ENCODE peak calls at places on chromosomes 13 and 19, in six cellular contexts. Q is uterus, F is AG10803, N is kidney epithelial cell, Y is cardiac muscle cell, B is PC-9. D is an unnamed sample.

GRCh38 chr13:54162069-54162468 is 1133.5 kb downstream of the OLFM4 start:
- DNase-seq in N (no peak), B (no peak), Q (no peak), Y (no peak), F (no peak), D (no peak)

GRCh38 chr13:43894438-43894837 is 14.7 kb downstream of the LACC1 start:
- DNase-seq in Y (no peak), B (no peak), Q (no peak), N (no peak), F (no peak), D (no peak)

GRCh38 chr13:41354416-41354815 is 43.3 kb downstream of the NAA16 start:
- DNase-seq in Q (no peak), N (no peak), F (no peak), Y (no peak), B (no peak), D (no peak)

GRCh38 chr13:105960326-105960725 is 575.1 kb downstream of the EFNB2 start:
- DNase-seq in Q (no peak), F (no peak), B (no peak), Y (no peak), N (no peak), D (no peak)

GRCh38 chr13:75963318-75963717 is 327.2 kb downstream of the LMO7 start:
- DNase-seq in Y (peak), Q (no peak), F (peak), B (no peak), N (no peak), D (no peak)

GRCh38 chr19:33675501-33676124 is 53.9 kb downstream of the CHST8 start:
- DNase-seq in Q (no peak), N (no peak), F (no peak), B (no peak), Y (no peak), D (no peak)

GRCh38 chr13:29901714-29902631 is 51.6 kb upstream of the UBL3 start:
- DNase-seq in F (peak), N (peak), Q (peak), B (peak), Y (no peak), D (peak)

GRCh38 chr13:31951215-31951678 is 80.3 kb upstream of the FRY start:
- DNase-seq in N (no peak), Y (peak), B (peak), Q (no peak), F (peak), D (no peak)

GRCh38 chr19:45848922-45849321 is 14.0 kb downstream of the SYMPK start:
- DNase-seq in F (no peak), Y (no peak), N (no peak), Q (no peak), B (peak), D (no peak)

GRCh38 chr13:51194942-51195341 is 27.3 kb upstream of the FAM124A start:
- DNase-seq in Y (no peak), N (no peak), Q (no peak), F (no peak), B (no peak), D (no peak)

GRCh38 chr13:29847501-29847983 is 2.9 kb downstream of the UBL3 start:
- DNase-seq in N (no peak), Y (peak), Q (peak), B (no peak), F (peak), D (no peak)

GRCh38 chr13:79870123-79870522 is 389.2 kb downstream of the NDFIP2 start:
- DNase-seq in N (peak), B (no peak), F (no peak), Y (no peak), Q (no peak), D (no peak)

GRCh38 chr19:11693505-11694499 is 44.9 kb downstream of the ZNF823 start:
- DNase-seq in B (peak), N (no peak), F (peak), Y (peak), Q (no peak), D (peak)

GRCh38 chr19:45913874-45914830 is at the start of gene NANOS2:
- DNase-seq in F (no peak), N (no peak), Q (no peak), B (no peak), Y (peak), D (no peak)

DNA sequence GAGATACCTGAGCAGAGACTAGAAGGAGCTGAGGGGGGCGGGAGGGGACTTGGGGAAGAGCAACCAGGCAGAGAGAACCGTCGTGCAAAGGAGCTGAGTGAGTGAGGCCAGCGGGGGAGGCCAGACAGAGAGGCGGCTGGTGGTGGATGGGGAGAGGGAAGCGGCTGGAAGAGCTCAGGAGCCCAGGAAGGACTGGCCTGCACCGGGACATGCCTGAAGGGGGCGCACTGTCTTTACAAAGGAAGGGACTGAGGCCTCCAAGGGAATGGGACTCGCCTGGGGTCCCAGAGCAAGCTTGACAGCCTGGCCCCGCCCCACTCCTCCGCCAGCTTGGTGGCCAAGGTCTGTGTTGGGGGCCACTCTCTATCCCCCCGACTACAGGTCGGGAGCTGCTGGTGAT is 14.9 kb downstream of the ONECUT3 start:
- DNase-seq in F (no peak), B (no peak), Q (no peak), Y (peak), N (no peak), D (no peak)
- TF ChIP-seq CTCF in F (peak), B (no peak), Q (no peak), Y (peak), N (peak), D (no peak)

GRCh38 chr13:93460005-93460404 is 233.4 kb downstream of the GPC6 start:
- DNase-seq in Y (no peak), F (no peak), B (no peak), Q (no peak), N (no peak), D (no peak)

GRCh38 chr13:93450761-93451160 is 224.2 kb downstream of the GPC6 start:
- DNase-seq in F (no peak), B (no peak), Q (no peak), Y (no peak), N (no peak), D (no peak)

GRCh38 chr13:93450226-93450625 is 223.6 kb downstream of the GPC6 start:
- DNase-seq in Y (no peak), B (no peak), N (peak), Q (no peak), F (peak), D (no peak)

GRCh38 chr13:93455881-93456280 is 229.3 kb downstream of the GPC6 start:
- DNase-seq in N (no peak), B (no peak), F (no peak), Y (no peak), Q (no peak), D (no peak)
- H3K4me3 ChIP-seq in N (no peak), B (no peak), F (no peak), Y (no peak), Q (no peak), D (no peak)

DNA sequence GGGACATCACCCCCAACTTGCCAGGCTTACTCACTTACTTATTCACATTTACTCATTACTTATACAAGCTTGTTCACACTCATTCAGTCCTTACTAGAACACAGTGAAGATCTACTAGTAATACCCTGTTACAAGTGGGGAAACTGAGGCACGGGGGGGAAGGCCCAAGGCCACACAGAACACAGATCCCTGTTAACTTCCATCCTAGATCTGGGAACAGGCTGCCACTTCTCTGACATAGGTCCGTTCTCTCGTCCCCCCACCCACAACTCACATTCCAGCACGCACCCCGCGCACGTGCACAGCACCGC is 1.5 kb upstream of the NRTN start:
- DNase-seq in Q (no peak), B (no peak), F (no peak), Y (no peak), N (no peak), D (no peak)
- TF ChIP-seq CTCF in Q (no peak), B (no peak), F (no peak), Y (no peak), N (no peak), D (no peak)

GRCh38 chr13:46385946-46386345 is 1.1 kb downstream of the RUBCNL start:
- DNase-seq in Q (no peak), B (no peak), N (no peak), F (no peak), Y (no peak), D (no peak)
- H3K4me3 ChIP-seq in Q (no peak), B (no peak), N (no peak), F (no peak), Y (peak), D (peak)

GRCh38 chr13:26471807-26472206 is 85.7 kb upstream of the WASF3 start:
- DNase-seq in F (no peak), Y (no peak), Q (no peak), B (no peak), N (no peak), D (no peak)
- TF ChIP-seq CTCF in F (no peak), Y (no peak), Q (no peak), B (no peak), N (no peak), D (no peak)

DNA sequence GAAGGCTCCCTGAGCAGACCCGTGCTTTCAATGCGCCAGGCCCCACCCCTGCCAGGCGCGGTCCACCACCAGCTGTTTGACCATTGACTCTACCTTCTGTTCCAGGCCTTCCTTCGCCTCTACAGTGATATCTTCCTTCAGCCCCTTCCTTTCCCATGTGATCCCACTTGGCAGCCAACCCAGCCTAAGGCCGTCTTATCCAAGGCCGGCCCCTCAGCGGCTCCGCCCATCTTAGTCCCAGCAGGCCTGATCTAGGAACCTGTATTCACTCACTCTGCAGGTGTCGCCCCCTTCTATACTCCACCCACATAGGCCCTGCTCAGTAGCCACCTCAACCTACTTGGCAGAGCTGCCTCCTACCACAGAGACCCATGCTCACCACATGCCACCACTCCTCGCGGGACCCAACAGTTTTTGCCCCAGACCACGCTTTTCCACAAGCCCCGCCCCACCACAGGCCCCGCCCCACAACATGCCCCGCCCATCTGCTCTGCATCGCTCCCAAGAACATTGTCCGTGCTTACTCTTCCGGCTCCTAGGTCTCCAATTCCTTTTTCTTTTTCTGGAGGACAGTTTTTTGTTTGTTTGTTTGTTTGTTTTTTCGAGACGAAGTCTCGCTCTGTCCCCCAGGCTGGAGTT is 2.9 kb downstream of the RASIP1 start:
- DNase-seq in Q (no peak), B (peak), F (no peak), Y (no peak), N (no peak), D (no peak)
- H3K4me3 ChIP-seq in Q (no peak), B (no peak), F (no peak), Y (no peak), N (no peak), D (no peak)

GRCh38 chr13:87084192-87084591 is 587.0 kb upstream of the SLITRK5 start:
- DNase-seq in B (no peak), N (no peak), F (no peak), Y (no peak), Q (no peak), D (no peak)
- TF ChIP-seq CTCF in B (no peak), N (no peak), F (no peak), Y (no peak), Q (no peak), D (no peak)

GRCh38 chr19:5448374-5448773 is 6.8 kb upstream of the ZNRF4 start:
- DNase-seq in B (no peak), Y (no peak), F (no peak), Q (no peak), N (no peak), D (no peak)

GRCh38 chr19:5452594-5453565 is 2.3 kb upstream of the ZNRF4 start:
- DNase-seq in Q (no peak), Y (no peak), F (peak), B (no peak), N (no peak), D (no peak)

GRCh38 chr19:5447700-5448311 is 7.4 kb upstream of the ZNRF4 start:
- DNase-seq in Q (no peak), N (no peak), Y (no peak), F (peak), B (no peak), D (no peak)

GRCh38 chr19:5451494-5451893 is 3.7 kb upstream of the ZNRF4 start:
- DNase-seq in F (no peak), B (no peak), N (no peak), Q (no peak), Y (no peak), D (no peak)

GRCh38 chr19:5450482-5450881 is 4.7 kb upstream of the ZNRF4 start:
- DNase-seq in Q (no peak), B (no peak), F (no peak), Y (no peak), N (no peak), D (no peak)
- H3K4me3 ChIP-seq in Q (no peak), B (no peak), F (no peak), Y (no peak), N (no peak), D (no peak)